ENCODE peak calls at places on chromosomes 4 and X, in nine cellular contexts. One of them, this sample, is unnamed.

GRCh38 chr4:138494931-138495330 is 252.8 kb upstream of the SLC7A11 start:
- DNase-seq in fibroblast of the aortic adventitia: peak; percentile 73
- DNase-seq in heart right ventricle: no peak
- DNase-seq in GM13976: no peak
- DNase-seq in uterus: no peak
- DNase-seq in GM12865: peak; percentile 33
- DNase-seq in OCI-LY7: no peak
- DNase-seq in Calu3: peak; percentile 71
- DNase-seq in endodermal cell: peak; percentile 77
- DNase-seq in this sample: no peak

GRCh38 chr4:180028682-180029081 is 2214.5 kb upstream of the TENM3 start:
- DNase-seq in GM13976: no peak
- DNase-seq in uterus: no peak
- DNase-seq in OCI-LY7: peak; percentile 84
- DNase-seq in Calu3: peak; percentile 9
- DNase-seq in fibroblast of the aortic adventitia: no peak
- DNase-seq in GM12865: peak; percentile 75
- DNase-seq in endodermal cell: peak; percentile 89
- DNase-seq in heart right ventricle: no peak
- DNase-seq in this sample: peak; percentile 64

GRCh38 chrX:123884809-123885408 is 25.1 kb downstream of the XIAP start:
- DNase-seq in fibroblast of the aortic adventitia: peak; percentile 73
- DNase-seq in OCI-LY7: peak; percentile 69
- DNase-seq in GM12865: peak; percentile 65
- DNase-seq in GM13976: peak; percentile 50
- DNase-seq in Calu3: peak; percentile 42
- DNase-seq in heart right ventricle: no peak
- DNase-seq in endodermal cell: no peak
- DNase-seq in uterus: peak; percentile 46
- DNase-seq in this sample: no peak

GRCh38 chrX:154355094-154355775 is 19.2 kb downstream of the FLNA start:
- DNase-seq in Calu3: no peak
- DNase-seq in endodermal cell: no peak
- DNase-seq in fibroblast of the aortic adventitia: no peak
- DNase-seq in GM12865: no peak
- DNase-seq in GM13976: no peak
- DNase-seq in heart right ventricle: no peak
- DNase-seq in uterus: peak; percentile 22
- DNase-seq in OCI-LY7: no peak
- DNase-seq in this sample: no peak

GRCh38 chr4:101355767-101356702 is 8.7 kb upstream of the PPP3CA start:
- DNase-seq in GM12865: no peak
- DNase-seq in fibroblast of the aortic adventitia: peak; percentile 87
- DNase-seq in heart right ventricle: no peak
- DNase-seq in OCI-LY7: no peak
- DNase-seq in uterus: no peak
- DNase-seq in endodermal cell: no peak
- DNase-seq in GM13976: no peak
- DNase-seq in Calu3: peak; percentile 25
- DNase-seq in this sample: peak; percentile 63

GRCh38 chr4:101306225-101306624 is 41.1 kb downstream of the PPP3CA start:
- DNase-seq in GM13976: peak; percentile 22
- DNase-seq in GM12865: peak; percentile 32
- DNase-seq in endodermal cell: peak; percentile 46
- DNase-seq in fibroblast of the aortic adventitia: no peak
- DNase-seq in OCI-LY7: no peak
- DNase-seq in heart right ventricle: no peak
- DNase-seq in uterus: no peak
- DNase-seq in Calu3: no peak
- DNase-seq in this sample: no peak

GRCh38 chrX:84186603-84187358 is 1.2 kb downstream of the RPS6KA6 start:
- DNase-seq in endodermal cell: peak; percentile 67
- DNase-seq in heart right ventricle: no peak
- DNase-seq in GM13976: peak; percentile 4
- DNase-seq in Calu3: peak; percentile 4
- DNase-seq in OCI-LY7: no peak
- DNase-seq in fibroblast of the aortic adventitia: no peak
- DNase-seq in GM12865: no peak
- DNase-seq in uterus: no peak
- DNase-seq in this sample: no peak

GRCh38 chrX:81121513-81122363 is 80.0 kb downstream of the HMGN5 start:
- DNase-seq in Calu3: peak; percentile 91
- DNase-seq in fibroblast of the aortic adventitia: peak; percentile 93
- DNase-seq in uterus: peak; percentile 93
- DNase-seq in endodermal cell: peak; percentile 95
- DNase-seq in heart right ventricle: peak; percentile 89
- DNase-seq in GM13976: peak; percentile 69
- DNase-seq in GM12865: peak; percentile 95
- DNase-seq in OCI-LY7: peak; percentile 91
- DNase-seq in this sample: peak; percentile 88

GRCh38 chr4:40576651-40577480 is 52.8 kb downstream of the RBM47 start:
- DNase-seq in OCI-LY7: peak; percentile 56
- DNase-seq in GM12865: peak; percentile 85
- DNase-seq in uterus: peak; percentile 25
- DNase-seq in fibroblast of the aortic adventitia: peak; percentile 95
- DNase-seq in GM13976: peak; percentile 61
- DNase-seq in endodermal cell: peak; percentile 75
- DNase-seq in Calu3: peak; percentile 79
- DNase-seq in heart right ventricle: peak; percentile 57
- DNase-seq in this sample: peak; percentile 96

GRCh38 chr4:2247128-2248043 is 5.5 kb upstream of the HAUS3 start:
- DNase-seq in fibroblast of the aortic adventitia: no peak
- DNase-seq in heart right ventricle: peak; percentile 15
- DNase-seq in GM12865: peak; percentile 1
- DNase-seq in uterus: peak; percentile 15
- DNase-seq in GM13976: peak; percentile 15
- DNase-seq in OCI-LY7: no peak
- DNase-seq in Calu3: no peak
- DNase-seq in endodermal cell: peak; percentile 41
- DNase-seq in this sample: no peak

GRCh38 chr4:113411496-113411938 is 350.0 kb downstream of the CAMK2D start:
- DNase-seq in GM12865: no peak
- DNase-seq in endodermal cell: no peak
- DNase-seq in Calu3: peak; percentile 31
- DNase-seq in OCI-LY7: no peak
- DNase-seq in heart right ventricle: no peak
- DNase-seq in GM13976: no peak
- DNase-seq in fibroblast of the aortic adventitia: peak; percentile 95
- DNase-seq in uterus: no peak
- DNase-seq in this sample: no peak

GRCh38 chr4:77232653-77233052 is 75.6 kb downstream of the CCNG2 start:
- DNase-seq in endodermal cell: no peak
- DNase-seq in OCI-LY7: no peak
- DNase-seq in heart right ventricle: no peak
- DNase-seq in GM12865: no peak
- DNase-seq in Calu3: peak; percentile 7
- DNase-seq in GM13976: no peak
- DNase-seq in fibroblast of the aortic adventitia: peak; percentile 17
- DNase-seq in uterus: no peak
- DNase-seq in this sample: no peak

GRCh38 chrX:44244008-44244407 is 99.5 kb downstream of the EFHC2 start:
- DNase-seq in uterus: no peak
- DNase-seq in Calu3: peak; percentile 10
- DNase-seq in endodermal cell: no peak
- DNase-seq in heart right ventricle: no peak
- DNase-seq in GM13976: no peak
- DNase-seq in GM12865: peak; percentile 9
- DNase-seq in OCI-LY7: peak; percentile 3
- DNase-seq in fibroblast of the aortic adventitia: peak; percentile 54
- DNase-seq in this sample: no peak

GRCh38 chrX:153775293-153775595 is 5.6 kb upstream of the SRPK3 start:
- DNase-seq in fibroblast of the aortic adventitia: no peak
- DNase-seq in Calu3: no peak
- DNase-seq in heart right ventricle: no peak
- DNase-seq in OCI-LY7: no peak
- DNase-seq in uterus: no peak
- DNase-seq in GM12865: no peak
- DNase-seq in GM13976: no peak
- DNase-seq in endodermal cell: no peak
- DNase-seq in this sample: no peak

GRCh38 chr4:154602404-154603020 is 9.9 kb downstream of the FGG start:
- DNase-seq in OCI-LY7: no peak
- DNase-seq in fibroblast of the aortic adventitia: no peak
- DNase-seq in uterus: no peak
- DNase-seq in endodermal cell: no peak
- DNase-seq in Calu3: no peak
- DNase-seq in GM12865: no peak
- DNase-seq in heart right ventricle: no peak
- DNase-seq in GM13976: no peak
- DNase-seq in this sample: no peak

GRCh38 chr4:56787380-56787779 is 34.1 kb downstream of the SPINK2 start:
- DNase-seq in GM13976: no peak
- DNase-seq in endodermal cell: peak; percentile 65
- DNase-seq in Calu3: no peak
- DNase-seq in fibroblast of the aortic adventitia: no peak
- DNase-seq in uterus: peak; percentile 18
- DNase-seq in GM12865: no peak
- DNase-seq in OCI-LY7: no peak
- DNase-seq in heart right ventricle: no peak
- DNase-seq in this sample: no peak

GRCh38 chr4:148445071-148445902 is 3.1 kb upstream of the NR3C2 start:
- DNase-seq in OCI-LY7: peak; percentile 53
- DNase-seq in heart right ventricle: peak; percentile 70
- DNase-seq in GM12865: peak; percentile 45
- DNase-seq in endodermal cell: peak; percentile 84
- DNase-seq in GM13976: peak; percentile 53
- DNase-seq in Calu3: peak; percentile 66
- DNase-seq in uterus: peak; percentile 57
- DNase-seq in fibroblast of the aortic adventitia: no peak
- DNase-seq in this sample: no peak

GRCh38 chrX:151488677-151489076 is 74.8 kb upstream of the PASD1 start:
- DNase-seq in heart right ventricle: no peak
- DNase-seq in Calu3: peak; percentile 4
- DNase-seq in GM13976: peak; percentile 23
- DNase-seq in fibroblast of the aortic adventitia: no peak
- DNase-seq in OCI-LY7: peak; percentile 2
- DNase-seq in endodermal cell: peak; percentile 64
- DNase-seq in uterus: no peak
- DNase-seq in GM12865: peak; percentile 24
- DNase-seq in this sample: peak; percentile 2

GRCh38 chr4:150923945-150924344 is 91.1 kb downstream of the LRBA start:
- DNase-seq in GM13976: no peak
- DNase-seq in endodermal cell: no peak
- DNase-seq in OCI-LY7: no peak
- DNase-seq in uterus: no peak
- DNase-seq in fibroblast of the aortic adventitia: no peak
- DNase-seq in Calu3: no peak
- DNase-seq in heart right ventricle: no peak
- DNase-seq in GM12865: no peak
- DNase-seq in this sample: no peak
- TF ChIP-seq CTCF in GM13976: no peak
- TF ChIP-seq CTCF in endodermal cell: no peak
- TF ChIP-seq CTCF in OCI-LY7: no peak
- TF ChIP-seq CTCF in uterus: no peak
- TF ChIP-seq CTCF in fibroblast of the aortic adventitia: no peak
- TF ChIP-seq CTCF in Calu3: no peak
- TF ChIP-seq CTCF in heart right ventricle: no peak
- TF ChIP-seq CTCF in GM12865: no peak
- TF ChIP-seq CTCF in this sample: no peak

GRCh38 chr4:182929296-182929695 is 12.1 kb upstream of the DCTD start:
- DNase-seq in Calu3: no peak
- DNase-seq in GM12865: no peak
- DNase-seq in uterus: no peak
- DNase-seq in GM13976: no peak
- DNase-seq in endodermal cell: no peak
- DNase-seq in heart right ventricle: no peak
- DNase-seq in fibroblast of the aortic adventitia: peak; percentile 84
- DNase-seq in OCI-LY7: no peak
- DNase-seq in this sample: no peak
- TF ChIP-seq CTCF in Calu3: no peak
- TF ChIP-seq CTCF in GM12865: no peak
- TF ChIP-seq CTCF in uterus: no peak
- TF ChIP-seq CTCF in GM13976: no peak
- TF ChIP-seq CTCF in endodermal cell: no peak
- TF ChIP-seq CTCF in heart right ventricle: no peak
- TF ChIP-seq CTCF in fibroblast of the aortic adventitia: no peak
- TF ChIP-seq CTCF in OCI-LY7: no peak
- TF ChIP-seq CTCF in this sample: no peak

GRCh38 chrX:131063613-131064012 is 5.5 kb downstream of the ARHGAP36 start:
- DNase-seq in fibroblast of the aortic adventitia: no peak
- DNase-seq in endodermal cell: no peak
- DNase-seq in uterus: no peak
- DNase-seq in Calu3: no peak
- DNase-seq in GM12865: no peak
- DNase-seq in OCI-LY7: peak; percentile 3
- DNase-seq in heart right ventricle: no peak
- DNase-seq in GM13976: no peak
- DNase-seq in this sample: no peak
- TF ChIP-seq CTCF in fibroblast of the aortic adventitia: no peak
- TF ChIP-seq CTCF in endodermal cell: peak; percentile 80
- TF ChIP-seq CTCF in uterus: no peak
- TF ChIP-seq CTCF in Calu3: no peak
- TF ChIP-seq CTCF in GM12865: peak; percentile 2
- TF ChIP-seq CTCF in OCI-LY7: peak; percentile 43
- TF ChIP-seq CTCF in heart right ventricle: no peak
- TF ChIP-seq CTCF in GM13976: peak; percentile 16
- TF ChIP-seq CTCF in this sample: no peak

DNA sequence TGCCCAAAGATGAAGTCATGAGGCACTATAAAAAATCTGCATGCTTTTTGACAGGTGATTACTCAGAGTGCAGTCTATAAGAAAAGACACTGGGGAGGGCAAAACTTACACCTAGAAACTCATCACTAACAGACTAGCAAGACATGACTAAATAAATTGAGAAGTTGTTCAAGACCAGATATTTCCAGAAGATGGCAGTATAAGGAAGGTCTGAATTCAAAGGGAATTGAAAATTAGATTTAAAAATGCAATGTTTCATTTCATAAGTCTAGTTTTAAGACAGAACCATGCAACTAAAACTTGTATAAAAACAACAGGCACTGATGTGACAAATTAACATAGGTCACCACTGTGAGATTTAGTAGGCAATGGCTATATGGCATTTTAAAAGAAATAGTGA is 232.5 kb upstream of the POF1B start:
- DNase-seq in endodermal cell: no peak
- DNase-seq in Calu3: no peak
- DNase-seq in GM12865: no peak
- DNase-seq in heart right ventricle: no peak
- DNase-seq in fibroblast of the aortic adventitia: peak; percentile 23
- DNase-seq in GM13976: peak; percentile 7
- DNase-seq in uterus: no peak
- DNase-seq in OCI-LY7: peak; percentile 1
- DNase-seq in this sample: no peak
- TF ChIP-seq CTCF in endodermal cell: peak; percentile 74
- TF ChIP-seq CTCF in Calu3: no peak
- TF ChIP-seq CTCF in GM12865: no peak
- TF ChIP-seq CTCF in heart right ventricle: no peak
- TF ChIP-seq CTCF in fibroblast of the aortic adventitia: peak; percentile 34
- TF ChIP-seq CTCF in GM13976: peak; percentile 26
- TF ChIP-seq CTCF in uterus: no peak
- TF ChIP-seq CTCF in OCI-LY7: peak; percentile 68
- TF ChIP-seq CTCF in this sample: no peak

This sample was measured in Caco-2.